ENCODE peak calls at places on chromosomes 11 and 22, in four cellular contexts. G is K562, L is HepG2, M is H1. U is an unnamed sample.

GRCh38 chr22:25383892-25384291 is 164.5 kb downstream of the CRYBB2 start:
- DNase-seq in G (no peak), L (no peak), M (no peak), U (no peak)

GRCh38 chr11:60762851-60763691 is 6.4 kb downstream of the MS4A15 start:
- DNase-seq in G (no peak), L (peak; percentile 25), M (no peak), U (no peak)

GRCh38 chr11:72696866-72697428 is 22.7 kb upstream of the PDE2A start:
- DNase-seq in G (peak; percentile 95), L (no peak), M (no peak), U (peak; percentile 81)

GRCh38 chr22:32528984-32529982 is 54.7 kb downstream of the FBXO7 start:
- DNase-seq in G (peak; percentile 76), L (peak; percentile 91), M (peak; percentile 63), U (peak; percentile 88)

GRCh38 chr22:19174106-19175025 is 4.2 kb downstream of the SLC25A1 start:
- DNase-seq in G (no peak), L (peak; percentile 57), M (peak; percentile 49), U (peak; percentile 59)

GRCh38 chr22:42317691-42318547 is 47.5 kb upstream of the TCF20 start:
- DNase-seq in G (no peak), L (no peak), M (no peak), U (peak; percentile 67)

GRCh38 chr11:75140269-75141138 is 10.4 kb upstream of the SLCO2B1 start:
- DNase-seq in G (peak; percentile 73), L (peak; percentile 47), M (peak; percentile 33), U (peak; percentile 86)

GRCh38 chr11:62427630-62428233 is 8.9 kb downstream of the SCGB1A1 start:
- DNase-seq in G (no peak), L (no peak), M (no peak), U (no peak)

GRCh38 chr11:65219930-65220213 is 38.1 kb downstream of the CAPN1 start:
- DNase-seq in G (no peak), L (no peak), M (no peak), U (no peak)

GRCh38 chr11:97610000-97610399 is 1220.2 kb downstream of the JRKL start:
- DNase-seq in G (peak; percentile 3), L (no peak), M (no peak), U (peak; percentile 18)

GRCh38 chr11:70555092-70555491 is 156.8 kb downstream of the CTTN start:
- DNase-seq in G (no peak), L (no peak), M (no peak), U (no peak)

GRCh38 chr11:61815790-61816735 is 740 bp downstream of the FADS1 start:
- DNase-seq in G (peak; percentile 77), L (peak; percentile 64), M (no peak), U (peak; percentile 78)

GRCh38 chr11:107957109-107957588 is 28.9 kb downstream of the RAB39A start:
- DNase-seq in G (no peak), L (no peak), M (no peak), U (no peak)

GRCh38 chr11:14894657-14895598 is 2.9 kb upstream of the CYP2R1 start:
- DNase-seq in G (peak; percentile 45), L (no peak), M (no peak), U (no peak)

GRCh38 chr11:2305862-2306823 is 4.3 kb downstream of the TSPAN32 start:
- DNase-seq in G (no peak), L (no peak), M (no peak), U (no peak)

GRCh38 chr11:78651136-78651775 is 76.6 kb upstream of the NARS2 start:
- DNase-seq in G (no peak), L (no peak), M (no peak), U (no peak)

GRCh38 chr22:31625661-31626426 is 36.2 kb downstream of the PISD start:
- DNase-seq in G (peak; percentile 71), L (no peak), M (no peak), U (peak; percentile 81)

GRCh38 chr11:122724520-122724919 is 69.0 kb downstream of the UBASH3B start:
- DNase-seq in G (no peak), L (no peak), M (no peak), U (no peak)

GRCh38 chr11:125402436-125402835 is 93.6 kb downstream of the FEZ1 start:
- DNase-seq in G (no peak), L (no peak), M (no peak), U (no peak)

GRCh38 chr22:33792837-33793236 is 127.4 kb downstream of the LARGE1 start:
- DNase-seq in G (no peak), L (no peak), M (no peak), U (no peak)

GRCh38 chr11:118530683-118531596 is at the start of gene TMEM25:
- DNase-seq in G (peak; percentile 86), L (peak; percentile 32), M (no peak), U (peak; percentile 85)

GRCh38 chr11:124798991-124799383 is 1.2 kb downstream of the MSANTD2 start:
- DNase-seq in G (no peak), L (no peak), M (no peak), U (no peak)

GRCh38 chr11:36041988-36042606 is 98.2 kb downstream of the LDLRAD3 start:
- DNase-seq in G (peak; percentile 30), L (no peak), M (no peak), U (no peak)

GRCh38 chr11:83459802-83460201 is 173.6 kb upstream of the CCDC90B start:
- DNase-seq in G (no peak), L (no peak), M (no peak), U (no peak)

GRCh38 chr22:38452373-38453064 is 2.5 kb downstream of the KCNJ4 start:
- DNase-seq in G (no peak), L (no peak), M (no peak), U (no peak)

GRCh38 chr11:32297629-32298028 is 137.7 kb downstream of the WT1 start:
- DNase-seq in G (peak; percentile 11), L (no peak), M (no peak), U (no peak)

GRCh38 chr22:37428649-37429586 is 1.6 kb upstream of the ELFN2 start:
- DNase-seq in G (peak; percentile 56), L (peak; percentile 35), M (peak; percentile 56), U (peak; percentile 81)

DNA sequence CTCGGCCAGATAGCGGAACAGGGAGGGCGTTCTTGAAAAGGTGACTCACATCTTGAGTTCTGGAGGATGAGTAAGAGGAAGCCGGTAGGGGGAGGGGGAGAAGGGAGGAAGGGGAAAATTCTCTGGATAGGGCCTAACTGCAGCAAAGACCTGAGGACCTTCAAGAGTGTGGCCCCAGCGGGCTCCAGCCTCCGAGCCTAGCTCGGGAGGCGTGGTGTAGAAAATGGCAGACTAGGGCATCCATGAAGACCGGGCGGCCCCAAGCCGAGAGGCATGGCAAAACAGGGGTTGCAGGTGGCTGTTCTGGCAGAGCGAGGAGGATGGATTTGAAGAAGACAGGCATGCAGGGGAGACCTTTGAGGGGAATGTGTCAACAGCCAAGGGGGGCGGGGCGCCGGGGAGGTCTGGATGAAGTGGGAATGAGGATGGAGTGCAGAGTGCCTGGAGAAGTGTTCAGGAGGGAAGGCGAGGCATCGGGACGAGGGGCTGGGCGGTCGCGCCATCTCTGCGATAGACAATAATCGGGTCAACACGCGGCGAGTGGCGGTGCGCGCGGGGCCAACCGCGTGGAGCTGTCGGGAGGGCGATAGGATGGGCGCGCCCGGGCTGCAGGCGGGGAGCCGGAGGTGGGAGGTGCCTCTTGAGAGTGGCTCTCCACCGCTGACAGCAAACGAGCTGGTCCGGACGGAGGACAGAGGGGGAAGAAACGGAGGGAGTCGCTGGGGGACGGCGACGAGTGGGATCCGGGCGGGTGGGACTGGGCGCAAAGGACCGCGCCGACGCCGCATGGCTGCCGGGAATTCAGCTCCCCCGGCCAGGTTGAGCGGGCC is 40.0 kb upstream of the CREB3L1 start:
- DNase-seq in G (peak; percentile 93), L (no peak), M (peak; percentile 61), U (peak; percentile 77)
- TF ChIP-seq JUN in G (peak; percentile 98), L (no peak), M (no peak), U (no peak)

GRCh38 chr22:49872347-49872746 is 18.7 kb downstream of the ZBED4 start:
- DNase-seq in G (no peak), L (no peak), M (no peak), U (no peak)

GRCh38 chr22:49869091-49869830 is 15.6 kb downstream of the ZBED4 start:
- DNase-seq in G (no peak), L (no peak), M (no peak), U (no peak)

GRCh38 chr22:49869855-49870712 is 16.4 kb downstream of the ZBED4 start:
- DNase-seq in G (no peak), L (no peak), M (no peak), U (no peak)

GRCh38 chr22:49873228-49873940 is 19.7 kb downstream of the ZBED4 start:
- DNase-seq in G (no peak), L (no peak), M (no peak), U (no peak)

GRCh38 chr22:49871482-49871881 is 17.8 kb downstream of the ZBED4 start:
- DNase-seq in G (peak; percentile 81), L (no peak), M (no peak), U (no peak)
- TF ChIP-seq ATF2 in G (no peak), L (no peak), M (no peak), U (no peak)

DNA sequence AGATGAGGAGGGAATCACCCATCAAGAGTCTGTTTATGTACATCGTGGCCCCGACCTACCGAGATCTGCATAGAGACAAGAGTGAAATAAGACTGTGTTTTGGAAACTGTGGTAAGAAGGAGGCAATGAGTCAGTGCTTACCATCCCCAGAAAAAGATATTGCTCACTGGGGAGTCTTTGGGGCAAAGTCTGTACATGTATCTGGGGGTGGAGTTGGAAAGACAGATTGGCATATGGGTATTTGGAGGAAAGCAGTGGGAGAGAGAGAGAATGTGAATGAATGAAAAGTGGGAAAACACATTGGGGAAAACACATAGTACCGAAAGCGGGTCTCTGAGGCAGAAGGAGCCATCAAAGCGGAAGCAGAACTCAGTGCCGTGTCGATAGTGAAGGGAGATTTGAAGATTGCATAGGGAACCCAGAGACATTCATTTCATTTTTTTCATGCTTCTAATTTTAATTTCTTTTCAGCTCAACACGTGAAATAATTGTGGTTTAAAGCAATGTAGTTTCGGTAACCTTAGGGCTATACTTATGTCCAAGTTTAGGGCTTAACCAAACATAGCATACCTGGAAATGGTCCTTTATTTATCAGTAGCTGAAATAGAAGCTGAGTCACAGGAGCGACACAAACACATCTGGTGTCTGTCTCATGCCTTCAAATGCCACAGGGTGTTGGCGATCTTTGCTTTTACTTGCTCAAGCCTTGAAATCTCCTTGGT is 98.6 kb upstream of the CD44 start:
- DNase-seq in G (peak; percentile 46), L (no peak), M (no peak), U (no peak)
- TF ChIP-seq JUN in G (peak; percentile 66), L (no peak), M (no peak), U (no peak)

GRCh38 chr11:113667801-113668200 is 38.3 kb downstream of the TMPRSS5 start:
- DNase-seq in G (no peak), L (no peak), M (no peak), U (no peak)

GRCh38 chr11:113666584-113666983 is 39.5 kb downstream of the TMPRSS5 start:
- DNase-seq in G (no peak), L (no peak), M (no peak), U (no peak)

GRCh38 chr11:113664069-113664980 is 41.8 kb downstream of the TMPRSS5 start:
- DNase-seq in G (peak; percentile 58), L (peak; percentile 18), M (no peak), U (no peak)

GRCh38 chr11:113663567-113663966 is 42.5 kb downstream of the TMPRSS5 start:
- DNase-seq in G (peak; percentile 35), L (no peak), M (no peak), U (no peak)

GRCh38 chr11:113664981-113665710 is 41.0 kb downstream of the TMPRSS5 start:
- DNase-seq in G (peak; percentile 78), L (peak; percentile 63), M (no peak), U (no peak)
- TF ChIP-seq ATF2 in G (no peak), L (no peak), M (no peak), U (no peak)

U was measured in WTC11.